ENCODE peak calls at places on chromosomes 16 and 17, in seven cellular contexts. One of them, this sample, is unnamed.
A peak's percentile ranks its signal among the peaks of the same experiment; 100 is the strongest.

GRCh38 chr16:4217246-4218131 is 24.4 kb downstream of the SRL start:
- DNase-seq in IMR-90: peak; percentile 27
- DNase-seq in H9: no peak
- DNase-seq in trophoblast cell: no peak
- DNase-seq in H1: no peak
- DNase-seq in mesendoderm: peak; percentile 32
- DNase-seq in neuronal stem cell: no peak
- DNase-seq in this sample: no peak

GRCh38 chr17:43211123-43211479 is 574 bp upstream of the TMEM106A start:
- DNase-seq in mesendoderm: no peak
- DNase-seq in trophoblast cell: peak; percentile 10
- DNase-seq in neuronal stem cell: no peak
- DNase-seq in H1: no peak
- DNase-seq in H9: no peak
- DNase-seq in IMR-90: no peak
- DNase-seq in this sample: no peak

GRCh38 chr16:82935781-82936180 is 309.0 kb downstream of the CDH13 start:
- DNase-seq in H9: no peak
- DNase-seq in neuronal stem cell: no peak
- DNase-seq in mesendoderm: no peak
- DNase-seq in H1: no peak
- DNase-seq in IMR-90: no peak
- DNase-seq in trophoblast cell: no peak
- DNase-seq in this sample: no peak

GRCh38 chr17:34556384-34556783 is 23.0 kb upstream of the TMEM132E start:
- DNase-seq in trophoblast cell: peak; percentile 61
- DNase-seq in mesendoderm: peak; percentile 90
- DNase-seq in neuronal stem cell: peak; percentile 54
- DNase-seq in IMR-90: peak; percentile 16
- DNase-seq in H1: peak; percentile 72
- DNase-seq in H9: peak; percentile 76
- DNase-seq in this sample: no peak

GRCh38 chr17:58411408-58411894 is 5.9 kb downstream of the RNF43 start:
- DNase-seq in mesendoderm: no peak
- DNase-seq in neuronal stem cell: no peak
- DNase-seq in IMR-90: no peak
- DNase-seq in H9: no peak
- DNase-seq in trophoblast cell: peak; percentile 96
- DNase-seq in H1: no peak
- DNase-seq in this sample: no peak

GRCh38 chr17:48048321-48049140 is at the start of gene NFE2L1:
- DNase-seq in H1: no peak
- DNase-seq in mesendoderm: peak; percentile 95
- DNase-seq in IMR-90: peak; percentile 90
- DNase-seq in H9: peak; percentile 95
- DNase-seq in trophoblast cell: peak; percentile 71
- DNase-seq in neuronal stem cell: no peak
- DNase-seq in this sample: peak; percentile 95

GRCh38 chr16:83797013-83797412 is 10.8 kb upstream of the HSBP1 start:
- DNase-seq in IMR-90: no peak
- DNase-seq in H9: no peak
- DNase-seq in trophoblast cell: no peak
- DNase-seq in mesendoderm: no peak
- DNase-seq in neuronal stem cell: no peak
- DNase-seq in H1: no peak
- DNase-seq in this sample: no peak

GRCh38 chr16:86663691-86664517 is 85.6 kb downstream of the FOXL1 start:
- DNase-seq in neuronal stem cell: no peak
- DNase-seq in IMR-90: peak; percentile 28
- DNase-seq in H9: no peak
- DNase-seq in mesendoderm: no peak
- DNase-seq in H1: no peak
- DNase-seq in trophoblast cell: no peak
- DNase-seq in this sample: peak; percentile 78

GRCh38 chr16:66264311-66265105 is 102.0 kb upstream of the CDH5 start:
- DNase-seq in trophoblast cell: no peak
- DNase-seq in mesendoderm: no peak
- DNase-seq in neuronal stem cell: no peak
- DNase-seq in H1: no peak
- DNase-seq in IMR-90: no peak
- DNase-seq in H9: no peak
- DNase-seq in this sample: no peak

DNA sequence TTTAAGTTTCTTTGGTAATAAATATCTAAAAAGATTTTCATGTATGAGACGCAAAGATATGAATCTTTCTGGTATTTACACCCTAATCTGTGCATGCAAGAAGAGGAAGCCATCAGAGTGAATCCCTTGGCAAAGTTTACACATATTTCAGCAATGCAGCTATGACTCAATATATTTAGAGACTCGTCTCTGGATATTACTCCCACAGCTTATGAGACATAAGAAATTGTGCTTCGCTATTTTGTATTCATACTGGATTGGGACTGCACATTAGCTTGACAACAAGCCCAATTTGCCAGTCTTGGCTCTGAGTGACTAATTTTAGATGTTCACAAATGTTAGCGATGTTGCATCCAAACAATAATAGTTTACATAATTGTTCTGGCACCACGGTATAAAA is 532.0 kb downstream of the CDH11 start:
- DNase-seq in trophoblast cell: peak; percentile 0
- DNase-seq in neuronal stem cell: no peak
- DNase-seq in H1: no peak
- DNase-seq in mesendoderm: no peak
- DNase-seq in IMR-90: peak; percentile 69
- DNase-seq in H9: no peak
- DNase-seq in this sample: peak; percentile 59
- H2AK5ac ChIP-seq in trophoblast cell: no peak overlapping the region
- H2AK5ac ChIP-seq in neuronal stem cell: no peak overlapping the region
- H2AK5ac ChIP-seq in H1: no peak overlapping the region
- H2AK5ac ChIP-seq in mesendoderm: no peak overlapping the region
- H2AK5ac ChIP-seq in IMR-90: no peak overlapping the region
- H2AK5ac ChIP-seq in H9: no peak overlapping the region
- H2AK5ac ChIP-seq in this sample: no peak overlapping the region

GRCh38 chr17:60893475-60893874 is 215.8 kb downstream of the BCAS3 start:
- DNase-seq in mesendoderm: no peak
- DNase-seq in H1: no peak
- DNase-seq in neuronal stem cell: no peak
- DNase-seq in H9: no peak
- DNase-seq in IMR-90: no peak
- DNase-seq in trophoblast cell: no peak
- DNase-seq in this sample: no peak

GRCh38 chr17:60887607-60888028 is 210.0 kb downstream of the BCAS3 start:
- DNase-seq in trophoblast cell: no peak
- DNase-seq in IMR-90: no peak
- DNase-seq in H9: no peak
- DNase-seq in neuronal stem cell: no peak
- DNase-seq in H1: no peak
- DNase-seq in mesendoderm: peak; percentile 4
- DNase-seq in this sample: no peak

DNA sequence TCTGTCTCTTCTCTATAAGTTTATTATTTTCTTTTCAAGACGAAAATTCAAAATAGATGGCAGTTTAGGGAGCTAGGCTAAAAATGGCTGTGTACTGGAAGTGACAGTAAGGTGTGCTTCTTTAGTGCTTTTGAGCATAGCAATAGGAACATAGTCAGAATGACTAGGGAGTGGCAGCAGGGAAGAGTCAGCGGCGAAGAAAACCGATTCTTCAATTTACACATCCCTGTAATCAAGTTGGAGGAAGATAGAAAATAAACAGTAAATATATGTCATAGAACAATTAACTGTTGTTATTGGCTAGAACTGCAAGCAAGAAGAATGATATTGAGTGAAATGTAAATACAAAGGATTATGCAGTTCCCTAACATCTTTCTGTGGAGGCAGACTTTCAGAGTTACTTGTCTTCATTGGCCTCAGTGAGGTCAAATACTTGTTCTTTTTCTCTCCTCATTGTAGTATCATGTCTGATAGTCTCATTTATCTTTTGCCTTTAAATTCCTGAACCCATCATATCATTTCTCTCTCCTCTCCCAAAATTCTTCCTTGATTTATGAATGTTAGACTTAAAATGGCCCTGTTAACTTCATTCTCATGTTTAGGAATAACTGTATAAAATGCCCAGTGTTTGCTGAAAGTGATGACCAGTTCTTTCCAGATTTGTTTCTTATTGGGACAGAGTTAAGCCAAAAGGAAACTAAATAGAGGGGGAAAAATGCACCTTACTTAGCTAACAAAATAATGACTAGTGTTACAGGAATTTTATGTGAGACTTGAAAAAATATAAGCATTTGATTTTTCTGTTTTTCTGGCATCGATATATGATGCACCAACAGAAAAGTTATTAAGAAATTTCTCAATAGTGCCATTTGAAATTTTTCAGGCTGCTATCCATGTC is 211.4 kb downstream of the BCAS3 start:
- DNase-seq in trophoblast cell: no peak
- DNase-seq in IMR-90: peak; percentile 35
- DNase-seq in H9: no peak
- DNase-seq in mesendoderm: no peak
- DNase-seq in neuronal stem cell: no peak
- DNase-seq in H1: no peak
- DNase-seq in this sample: no peak
- H2AK5ac ChIP-seq in trophoblast cell: no peak overlapping the region
- H2AK5ac ChIP-seq in IMR-90: no peak overlapping the region
- H2AK5ac ChIP-seq in H9: no peak overlapping the region
- H2AK5ac ChIP-seq in mesendoderm: no peak overlapping the region
- H2AK5ac ChIP-seq in neuronal stem cell: no peak overlapping the region
- H2AK5ac ChIP-seq in H1: no peak overlapping the region
- H2AK5ac ChIP-seq in this sample: no peak overlapping the region

GRCh38 chr17:3418222-3418621 is 7.1 kb downstream of the OR3A3 start:
- DNase-seq in H9: no peak
- DNase-seq in trophoblast cell: no peak
- DNase-seq in IMR-90: no peak
- DNase-seq in H1: no peak
- DNase-seq in mesendoderm: no peak
- DNase-seq in neuronal stem cell: no peak
- DNase-seq in this sample: no peak
- H2AK5ac ChIP-seq in H9: no peak overlapping the region
- H2AK5ac ChIP-seq in trophoblast cell: no peak overlapping the region
- H2AK5ac ChIP-seq in IMR-90: no peak overlapping the region
- H2AK5ac ChIP-seq in H1: no peak overlapping the region
- H2AK5ac ChIP-seq in mesendoderm: no peak overlapping the region
- H2AK5ac ChIP-seq in neuronal stem cell: no peak overlapping the region
- H2AK5ac ChIP-seq in this sample: no peak overlapping the region

DNA sequence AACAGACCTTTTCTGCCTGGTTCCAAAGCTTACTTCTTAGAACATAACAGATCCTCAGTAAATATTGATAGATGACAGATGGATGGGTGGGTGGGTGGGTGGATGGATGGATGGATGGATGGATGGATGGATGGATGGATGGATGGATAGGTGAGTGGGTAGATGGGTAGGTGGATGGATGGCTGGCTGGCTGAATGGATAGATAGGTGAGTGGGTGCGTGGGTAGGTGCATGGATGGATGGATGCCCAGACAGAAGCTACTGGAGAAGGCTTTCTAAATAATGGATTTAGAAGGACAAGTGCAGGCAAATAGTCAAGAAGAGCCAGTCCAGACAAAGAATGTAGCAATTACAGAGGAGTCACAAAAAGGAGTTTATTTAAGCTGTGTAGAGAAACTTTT is 19.6 kb downstream of the SCNN1G start:
- DNase-seq in IMR-90: no peak
- DNase-seq in H9: no peak
- DNase-seq in trophoblast cell: no peak
- DNase-seq in neuronal stem cell: no peak
- DNase-seq in H1: no peak
- DNase-seq in mesendoderm: no peak
- DNase-seq in this sample: no peak
- H2AK5ac ChIP-seq in IMR-90: no peak overlapping the region
- H2AK5ac ChIP-seq in H9: no peak overlapping the region
- H2AK5ac ChIP-seq in trophoblast cell: no peak overlapping the region
- H2AK5ac ChIP-seq in neuronal stem cell: no peak overlapping the region
- H2AK5ac ChIP-seq in H1: no peak overlapping the region
- H2AK5ac ChIP-seq in mesendoderm: no peak overlapping the region
- H2AK5ac ChIP-seq in this sample: no peak overlapping the region

DNA sequence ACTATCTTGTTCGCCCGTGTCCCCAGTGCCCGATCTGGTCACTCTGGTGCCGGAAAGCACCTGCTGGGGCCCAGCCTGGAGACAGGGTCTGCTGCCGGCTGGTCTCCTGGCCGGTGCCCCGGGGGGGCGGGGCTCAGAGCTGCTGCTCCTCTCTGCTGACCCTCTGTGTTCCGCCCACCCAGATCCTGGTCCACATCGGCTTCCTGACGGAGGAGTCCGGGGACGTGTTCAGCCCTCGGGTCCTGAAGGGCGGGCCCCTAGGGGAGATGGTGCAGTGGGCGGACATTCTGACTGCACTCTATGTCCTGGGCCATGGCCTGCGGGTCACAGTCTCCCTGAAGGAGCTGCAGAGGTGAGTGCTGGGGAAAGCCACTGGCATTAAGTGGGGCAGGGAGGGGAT is 37.6 kb downstream of the MGAT5B start:
- DNase-seq in H1: no peak
- DNase-seq in H9: no peak
- DNase-seq in trophoblast cell: no peak
- DNase-seq in neuronal stem cell: no peak
- DNase-seq in mesendoderm: no peak
- DNase-seq in IMR-90: no peak
- DNase-seq in this sample: no peak
- H2AK5ac ChIP-seq in H1: no peak overlapping the region
- H2AK5ac ChIP-seq in H9: no peak overlapping the region
- H2AK5ac ChIP-seq in trophoblast cell: no peak overlapping the region
- H2AK5ac ChIP-seq in neuronal stem cell: no peak overlapping the region
- H2AK5ac ChIP-seq in mesendoderm: no peak overlapping the region
- H2AK5ac ChIP-seq in IMR-90: no peak overlapping the region
- H2AK5ac ChIP-seq in this sample: no peak overlapping the region

GRCh38 chr17:83133302-83134121 is 54.1 kb downstream of the METRNL start:
- DNase-seq in mesendoderm: no peak
- DNase-seq in H1: no peak
- DNase-seq in IMR-90: no peak
- DNase-seq in trophoblast cell: peak; percentile 66
- DNase-seq in H9: peak; percentile 26
- DNase-seq in neuronal stem cell: no peak
- DNase-seq in this sample: no peak

GRCh38 chr17:83137523-83137922 is 58.1 kb downstream of the METRNL start:
- DNase-seq in H9: no peak
- DNase-seq in trophoblast cell: no peak
- DNase-seq in neuronal stem cell: no peak
- DNase-seq in IMR-90: no peak
- DNase-seq in mesendoderm: no peak
- DNase-seq in H1: no peak
- DNase-seq in this sample: no peak

GRCh38 chr17:83136156-83136555 is 56.7 kb downstream of the METRNL start:
- DNase-seq in mesendoderm: no peak
- DNase-seq in IMR-90: no peak
- DNase-seq in trophoblast cell: no peak
- DNase-seq in neuronal stem cell: no peak
- DNase-seq in H1: no peak
- DNase-seq in H9: peak; percentile 57
- DNase-seq in this sample: no peak

GRCh38 chr17:83136931-83137330 is 57.5 kb downstream of the METRNL start:
- DNase-seq in H9: peak; percentile 25
- DNase-seq in IMR-90: no peak
- DNase-seq in mesendoderm: no peak
- DNase-seq in neuronal stem cell: no peak
- DNase-seq in trophoblast cell: no peak
- DNase-seq in H1: no peak
- DNase-seq in this sample: no peak

DNA sequence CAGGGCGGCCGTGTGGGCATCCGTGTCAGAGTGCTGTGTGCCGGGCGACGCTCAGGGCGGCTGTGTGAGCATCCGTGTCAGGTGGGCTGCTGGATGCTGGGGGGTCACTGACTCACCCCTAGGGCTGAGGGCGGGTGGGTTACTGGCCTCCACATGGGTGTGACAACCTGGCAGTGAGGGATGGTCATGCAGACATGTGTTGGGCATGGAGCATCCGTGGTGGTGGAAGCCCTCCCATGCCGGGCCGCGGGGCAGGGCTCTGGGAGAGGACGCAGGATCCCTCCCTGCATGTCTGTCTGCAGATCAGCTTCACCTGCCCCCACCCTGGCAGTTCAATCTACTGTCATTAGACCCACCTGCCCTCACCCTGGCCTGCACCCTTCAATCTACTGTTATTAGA is 56.3 kb downstream of the METRNL start:
- DNase-seq in IMR-90: no peak
- DNase-seq in H9: peak; percentile 27
- DNase-seq in H1: no peak
- DNase-seq in mesendoderm: no peak
- DNase-seq in neuronal stem cell: no peak
- DNase-seq in trophoblast cell: no peak
- DNase-seq in this sample: no peak
- H2AK5ac ChIP-seq in IMR-90: no peak overlapping the region
- H2AK5ac ChIP-seq in H9: no peak overlapping the region
- H2AK5ac ChIP-seq in H1: no peak overlapping the region
- H2AK5ac ChIP-seq in mesendoderm: no peak overlapping the region
- H2AK5ac ChIP-seq in neuronal stem cell: no peak overlapping the region
- H2AK5ac ChIP-seq in trophoblast cell: no peak overlapping the region
- H2AK5ac ChIP-seq in this sample: no peak overlapping the region

This sample was measured in mesenchymal stem cell.